ENCODE peak calls at places on chromosome 14, in six cellular contexts. A is retinal pigment epithelial cell, J is GM12864, Y is lower leg skin, Z is GM13977, V is PC-9. X is an unnamed sample.

GRCh38 chr14:91365552-91365951 is 52.1 kb downstream of the CCDC88C start:
- DNase-seq in V (no peak), Z (no peak), J (no peak), A (no peak), Y (no peak), X (no peak)

GRCh38 chr14:106879241-106879640 is 1352.9 kb downstream of the TMEM121 start:
- DNase-seq in Z (peak), Y (no peak), J (no peak), V (peak), A (no peak), X (no peak)

GRCh38 chr14:43900173-43900655 is 606.9 kb downstream of the FSCB start:
- DNase-seq in J (no peak), Z (no peak), Y (no peak), V (no peak), A (no peak), X (no peak)

GRCh38 chr14:90440592-90440991 is 43.8 kb downstream of the CALM1 start:
- DNase-seq in Z (no peak), Y (no peak), V (no peak), J (no peak), A (no peak), X (no peak)

GRCh38 chr14:77157716-77158115 is 16.1 kb upstream of the ZDHHC22 start:
- DNase-seq in V (no peak), Z (no peak), A (no peak), Y (no peak), J (no peak), X (no peak)

GRCh38 chr14:89773151-89773550 is 181.4 kb downstream of the EFCAB11 start:
- DNase-seq in J (peak), V (no peak), A (no peak), Z (no peak), Y (no peak), X (no peak)

GRCh38 chr14:72679106-72679505 is 214.8 kb downstream of the DPF3 start:
- DNase-seq in A (no peak), Y (no peak), V (no peak), J (no peak), Z (no peak), X (no peak)

GRCh38 chr14:55071051-55071450 is 19.6 kb downstream of the MAPK1IP1L start:
- DNase-seq in J (no peak), A (no peak), Y (no peak), Z (no peak), V (no peak), X (no peak)

GRCh38 chr14:41285193-41285748 is 321.4 kb upstream of the LRFN5 start:
- DNase-seq in Y (no peak), V (peak), A (no peak), Z (no peak), J (no peak), X (no peak)

GRCh38 chr14:59098377-59098776 is 90.1 kb upstream of the DAAM1 start:
- DNase-seq in A (no peak), J (no peak), Z (no peak), V (peak), Y (no peak), X (no peak)

GRCh38 chr14:61870163-61870562 is 107.9 kb downstream of the SNAPC1 start:
- DNase-seq in V (no peak), J (no peak), Z (no peak), A (no peak), Y (no peak), X (no peak)

GRCh38 chr14:52950898-52951729 is at the start of gene FERMT2:
- DNase-seq in Z (peak), A (no peak), J (no peak), V (peak), Y (peak), X (peak)

GRCh38 chr14:88983755-88984154 is 159.3 kb downstream of the TTC8 start:
- DNase-seq in A (no peak), Z (no peak), J (no peak), Y (no peak), V (no peak), X (no peak)

GRCh38 chr14:77674931-77675330 is 32.9 kb downstream of the ALKBH1 start:
- DNase-seq in V (no peak), J (no peak), A (no peak), Z (no peak), Y (no peak), X (no peak)

GRCh38 chr14:75457648-75458165 is 29.9 kb downstream of the JDP2 start:
- DNase-seq in Y (no peak), V (no peak), J (no peak), A (no peak), Z (no peak), X (no peak)

GRCh38 chr14:58765375-58765774 is 127.6 kb downstream of the DACT1 start:
- DNase-seq in Z (no peak), A (no peak), V (no peak), J (no peak), Y (no peak), X (no peak)

GRCh38 chr14:61517861-61518802 is 177.2 kb upstream of the HIF1A start:
- DNase-seq in J (no peak), Y (no peak), V (no peak), A (no peak), Z (peak), X (no peak)

GRCh38 chr14:24710403-24711063 is 76.5 kb upstream of the GZMB start:
- DNase-seq in V (peak), Z (peak), J (no peak), A (peak), Y (peak), X (no peak)

GRCh38 chr14:88568196-88568595 is 5.4 kb downstream of the ZC3H14 start:
- DNase-seq in J (no peak), A (no peak), Z (no peak), V (no peak), Y (no peak), X (no peak)

GRCh38 chr14:90419200-90419599 is 22.4 kb downstream of the CALM1 start:
- DNase-seq in Y (peak), A (peak), V (peak), J (no peak), Z (no peak), X (no peak)

GRCh38 chr14:27389402-27389801 is 791.6 kb upstream of the NOVA1 start:
- DNase-seq in Z (no peak), V (no peak), Y (no peak), A (no peak), J (no peak), X (no peak)

GRCh38 chr14:99181804-99182520 is 90.0 kb downstream of the BCL11B start:
- DNase-seq in Z (no peak), J (no peak), Y (no peak), V (no peak), A (no peak), X (no peak)

GRCh38 chr14:52020866-52021717 is 31.7 kb downstream of the RTRAF start:
- DNase-seq in V (no peak), Y (no peak), Z (no peak), J (no peak), A (no peak), X (no peak)

GRCh38 chr14:91354979-91355685 is 62.5 kb downstream of the CCDC88C start:
- DNase-seq in A (no peak), Y (no peak), Z (peak), V (no peak), J (no peak), X (peak)

GRCh38 chr14:68384335-68384734 is 408.5 kb downstream of the ZFP36L1 start:
- DNase-seq in A (no peak), J (no peak), Y (peak), Z (no peak), V (no peak), X (no peak)
- TF ChIP-seq CTCF in A (no peak), J (no peak), Y (no peak), Z (no peak), V (no peak), X (no peak)

GRCh38 chr14:46663382-46663781 is 11.8 kb upstream of the RPL10L start:
- DNase-seq in J (no peak), Z (no peak), A (no peak), Y (no peak), V (no peak), X (no peak)

GRCh38 chr14:46661728-46662127 is 10.1 kb upstream of the RPL10L start:
- DNase-seq in J (no peak), V (no peak), Z (no peak), A (peak), Y (no peak), X (no peak)
- TF ChIP-seq CTCF in J (no peak), V (peak), Z (peak), A (peak), Y (no peak), X (no peak)

GRCh38 chr14:104602933-104603325 is 1.6 kb downstream of the TMEM179 start:
- DNase-seq in V (no peak), Y (no peak), J (no peak), Z (no peak), A (no peak), X (no peak)
- TF ChIP-seq CTCF in V (no peak), Y (no peak), J (no peak), Z (no peak), A (no peak), X (no peak)

GRCh38 chr14:30270200-30271161 is 288.5 kb upstream of the G2E3 start:
- DNase-seq in Z (peak), V (peak), Y (peak), J (peak), A (peak), X (peak)

GRCh38 chr14:30260772-30261607 is 298.0 kb upstream of the G2E3 start:
- DNase-seq in A (no peak), Y (no peak), V (no peak), Z (no peak), J (no peak), X (no peak)

GRCh38 chr14:30264161-30264560 is 294.8 kb upstream of the G2E3 start:
- DNase-seq in Y (no peak), V (no peak), J (no peak), Z (no peak), A (no peak), X (no peak)

GRCh38 chr14:30267141-30267540 is 291.8 kb upstream of the G2E3 start:
- DNase-seq in J (no peak), Z (no peak), A (no peak), V (no peak), Y (no peak), X (no peak)

GRCh38 chr14:30266290-30266689 is 292.7 kb upstream of the G2E3 start:
- DNase-seq in A (no peak), J (no peak), Z (no peak), V (no peak), Y (no peak), X (no peak)
- TF ChIP-seq CTCF in A (no peak), J (no peak), Z (no peak), V (no peak), Y (no peak), X (no peak)

GRCh38 chr14:63642656-63643382 is 1.1 kb upstream of the WDR89 start:
- DNase-seq in V (no peak), Z (no peak), J (no peak), Y (no peak), A (no peak), X (no peak)
- TF ChIP-seq CTCF in V (no peak), Z (no peak), J (no peak), Y (no peak), A (no peak), X (no peak)

DNA sequence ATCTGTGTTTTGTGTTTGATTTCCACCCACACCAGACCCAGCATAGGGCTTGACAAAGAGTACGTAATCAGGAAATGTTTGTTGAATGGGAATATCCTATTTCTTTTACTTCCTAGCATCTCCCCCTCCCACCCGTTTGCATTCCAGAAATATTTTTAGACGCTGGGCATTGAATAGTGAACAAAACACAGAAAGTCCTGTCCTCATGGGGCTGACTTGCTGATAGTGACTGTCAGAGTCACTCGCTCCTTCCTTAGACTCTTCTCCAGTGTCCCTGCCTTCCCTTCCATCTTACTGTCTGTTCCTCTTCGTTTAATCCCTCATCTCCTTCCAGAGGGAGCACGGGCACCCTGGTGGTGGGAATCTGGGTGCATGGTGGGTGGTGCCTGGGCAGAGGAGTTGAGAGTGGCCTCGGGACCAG is 53.6 kb downstream of the SLC25A47 start:
- DNase-seq in J (no peak), Y (no peak), A (no peak), V (no peak), Z (no peak), X (no peak)
- TF ChIP-seq CTCF in J (no peak), Y (no peak), A (peak), V (no peak), Z (no peak), X (no peak)

DNA sequence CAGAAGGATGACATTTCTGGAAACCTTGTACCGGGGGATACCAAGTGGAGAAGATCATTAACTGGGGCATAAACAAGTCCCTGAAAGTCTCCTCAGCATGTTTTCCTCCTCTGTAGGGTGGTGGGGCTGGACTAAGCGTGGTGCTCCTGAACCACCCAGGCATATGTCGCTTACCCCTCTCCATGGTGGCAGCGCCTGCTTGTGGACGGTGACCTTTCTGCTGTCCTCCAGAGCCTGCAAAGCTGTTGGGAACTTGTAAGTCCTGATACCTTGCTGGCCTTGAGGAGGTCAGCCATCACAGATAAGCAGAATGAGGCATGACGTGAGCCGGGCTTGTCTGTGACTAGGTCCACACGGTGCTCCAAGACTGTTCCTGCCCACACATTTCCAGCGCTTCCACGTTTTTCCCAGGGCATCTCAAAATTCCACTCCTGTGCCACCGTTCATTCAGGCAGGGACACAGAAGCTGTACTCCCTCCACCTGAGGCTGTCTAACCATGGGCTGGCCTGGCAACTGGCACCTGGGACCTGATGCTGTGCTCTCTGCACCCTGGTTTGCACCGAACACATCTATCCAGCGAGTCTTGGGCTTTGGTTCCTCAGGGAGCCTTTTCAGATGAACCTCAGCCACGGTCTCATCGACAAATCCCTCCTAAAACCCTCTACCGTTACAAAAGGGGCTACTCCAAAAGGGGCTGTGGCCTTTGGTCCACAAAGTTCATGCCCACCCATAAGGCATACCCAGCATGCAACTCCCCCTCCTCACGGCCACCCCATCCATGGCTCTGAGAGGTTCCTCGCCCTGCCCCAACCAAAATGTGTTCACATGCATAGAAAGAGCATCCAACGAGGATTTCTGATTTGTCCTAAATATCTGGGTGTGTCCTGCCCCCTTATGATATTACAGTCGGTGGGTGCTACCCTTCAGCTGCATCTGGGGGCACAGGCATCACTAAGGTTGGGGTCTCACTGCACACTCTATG is 199.6 kb upstream of the DIO3 start:
- DNase-seq in Z (no peak), V (no peak), A (no peak), Y (no peak), J (no peak), X (no peak)
- TF ChIP-seq CTCF in Z (no peak), V (no peak), A (no peak), Y (no peak), J (no peak), X (no peak)

DNA sequence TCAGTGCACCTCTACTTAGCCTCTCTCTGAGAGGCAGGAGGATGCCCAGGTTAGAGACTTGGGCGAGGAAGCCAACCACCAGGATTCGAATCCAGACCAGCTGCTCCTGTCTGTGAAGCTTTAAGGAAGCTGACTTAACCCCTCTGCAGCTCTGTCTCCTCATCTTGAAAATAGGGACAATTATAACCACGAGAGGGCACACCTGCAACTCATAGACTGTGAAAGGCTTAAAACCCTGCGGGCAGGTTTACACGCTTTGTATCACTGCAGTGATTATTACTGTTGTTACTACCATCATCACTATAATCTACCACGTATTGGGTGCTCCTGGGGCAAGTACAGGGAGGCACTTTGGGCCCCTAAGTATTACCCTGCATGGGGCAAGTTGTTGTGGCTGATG is 379.8 kb downstream of the VRK1 start:
- DNase-seq in V (no peak), Z (no peak), Y (no peak), A (no peak), J (no peak), X (no peak)
- TF ChIP-seq CTCF in V (no peak), Z (no peak), Y (no peak), A (peak), J (peak), X (no peak)